ENCODE peak calls at places on chromosomes 16 and 17, in ten cellular contexts. T, V, E, C, K, H, B, J, P and X are unnamed samples.

GRCh38 chr17:53032861-53033271 is 789.9 kb upstream of the KIF2B start:
- DNase-seq in T (peak; percentile 50), V (no peak), E (peak; percentile 66), C (no peak), K (no peak), H (peak; percentile 62), B (peak; percentile 94), J (no peak), P (peak; percentile 30), X (peak; percentile 73)

GRCh38 chr17:63033142-63033541 is 67.1 kb downstream of the TANC2 start:
- DNase-seq in T (no peak), V (no peak), E (no peak), C (no peak), K (no peak), H (no peak), B (no peak), J (no peak), P (no peak), X (no peak)

GRCh38 chr17:79339311-79339710 is 264.7 kb downstream of the ENGASE start:
- DNase-seq in T (no peak), V (no peak), E (no peak), C (no peak), K (no peak), H (no peak), B (no peak), J (no peak), P (no peak), X (no peak)

GRCh38 chr17:61218438-61218837 is 181.2 kb upstream of the TBX2 start:
- DNase-seq in T (peak; percentile 13), V (no peak), E (peak; percentile 47), C (no peak), K (no peak), H (no peak), B (no peak), J (no peak), P (no peak), X (no peak)

GRCh38 chr16:56988161-56988947 is 1.0 kb upstream of the NLRC5 start:
- DNase-seq in T (no peak), V (no peak), E (no peak), C (no peak), K (no peak), H (no peak), B (no peak), J (no peak), P (no peak), X (no peak)

GRCh38 chr17:64993867-64994266 is 62.7 kb downstream of the GNA13 start:
- DNase-seq in T (no peak), V (no peak), E (no peak), C (no peak), K (no peak), H (no peak), B (no peak), J (no peak), P (no peak), X (no peak)

GRCh38 chr17:63929860-63930766 is 2.0 kb downstream of the CD79B start:
- DNase-seq in T (no peak), V (no peak), E (no peak), C (no peak), K (no peak), H (no peak), B (no peak), J (no peak), P (no peak), X (no peak)

GRCh38 chr17:21134559-21134958 is 7.8 kb downstream of the DHRS7B start:
- DNase-seq in T (no peak), V (no peak), E (no peak), C (no peak), K (no peak), H (no peak), B (no peak), J (no peak), P (no peak), X (no peak)

GRCh38 chr16:17380613-17381012 is 90.1 kb downstream of the XYLT1 start:
- DNase-seq in T (no peak), V (no peak), E (no peak), C (no peak), K (no peak), H (no peak), B (no peak), J (no peak), P (no peak), X (no peak)

GRCh38 chr16:49345829-49346228 is 27.8 kb upstream of the C16orf78 start:
- DNase-seq in T (peak; percentile 3), V (no peak), E (no peak), C (no peak), K (no peak), H (no peak), B (peak; percentile 71), J (no peak), P (peak; percentile 24), X (no peak)

GRCh38 chr16:31253642-31254045 is 6.1 kb upstream of the ITGAM start:
- DNase-seq in T (no peak), V (no peak), E (peak; percentile 7), C (peak; percentile 22), K (peak; percentile 9), H (no peak), B (peak; percentile 10), J (no peak), P (no peak), X (no peak)

GRCh38 chr16:29807426-29808218 is 1.3 kb downstream of the MAZ start:
- DNase-seq in T (peak; percentile 92), V (peak; percentile 82), E (peak; percentile 79), C (peak; percentile 92), K (peak; percentile 84), H (peak; percentile 71), B (peak; percentile 91), J (peak; percentile 74), P (peak; percentile 55), X (peak; percentile 77)

GRCh38 chr16:56625943-56626654 is 518 bp downstream of the MT1E start:
- DNase-seq in T (no peak), V (no peak), E (no peak), C (no peak), K (no peak), H (no peak), B (no peak), J (no peak), P (no peak), X (no peak)

GRCh38 chr16:30656974-30657865 is 1.0 kb upstream of the FBRS start:
- DNase-seq in T (no peak), V (no peak), E (peak; percentile 51), C (no peak), K (no peak), H (peak; percentile 41), B (no peak), J (no peak), P (no peak), X (no peak)

GRCh38 chr16:66238696-66239095 is 127.8 kb upstream of the CDH5 start:
- DNase-seq in T (no peak), V (no peak), E (no peak), C (no peak), K (no peak), H (no peak), B (no peak), J (no peak), P (no peak), X (no peak)

GRCh38 chr17:81832608-81833159 is 407 bp downstream of the MCRIP1 start:
- DNase-seq in T (peak; percentile 37), V (peak; percentile 23), E (no peak), C (peak; percentile 35), K (peak; percentile 49), H (no peak), B (no peak), J (peak; percentile 18), P (peak; percentile 24), X (no peak)

GRCh38 chr17:82231562-82232321 is 2.9 kb downstream of the SLC16A3 start:
- DNase-seq in T (no peak), V (no peak), E (no peak), C (peak; percentile 44), K (no peak), H (no peak), B (peak; percentile 57), J (no peak), P (peak; percentile 27), X (no peak)

GRCh38 chr17:58996968-58997367 is 109.7 kb downstream of the TRIM37 start:
- DNase-seq in T (no peak), V (no peak), E (no peak), C (no peak), K (no peak), H (no peak), B (no peak), J (no peak), P (no peak), X (no peak)

GRCh38 chr16:80084614-80085013 is 456.2 kb upstream of the DYNLRB2 start:
- DNase-seq in T (peak; percentile 57), V (no peak), E (peak; percentile 77), C (peak; percentile 9), K (peak; percentile 2), H (no peak), B (peak; percentile 66), J (no peak), P (no peak), X (no peak)

GRCh38 chr17:64028874-64029464 is 8.5 kb upstream of the ICAM2 start:
- DNase-seq in T (peak; percentile 51), V (peak; percentile 56), E (peak; percentile 62), C (peak; percentile 71), K (peak; percentile 69), H (no peak), B (peak; percentile 70), J (peak; percentile 52), P (peak; percentile 41), X (peak; percentile 4)

GRCh38 chr17:75683467-75684041 is 16.4 kb downstream of the SAP30BP start:
- DNase-seq in T (peak; percentile 90), V (no peak), E (peak; percentile 93), C (no peak), K (no peak), H (no peak), B (no peak), J (no peak), P (no peak), X (no peak)

GRCh38 chr17:59151007-59151406 is 4.0 kb downstream of the SKA2 start:
- DNase-seq in T (no peak), V (no peak), E (no peak), C (no peak), K (no peak), H (no peak), B (no peak), J (no peak), P (no peak), X (no peak)

GRCh38 chr16:57053206-57053605 is 39.2 kb upstream of the CPNE2 start:
- DNase-seq in T (no peak), V (no peak), E (no peak), C (no peak), K (no peak), H (no peak), B (no peak), J (no peak), P (no peak), X (no peak)

GRCh38 chr17:58520843-58521430 is 6.5 kb upstream of the MTMR4 start:
- DNase-seq in T (no peak), V (no peak), E (no peak), C (no peak), K (no peak), H (no peak), B (peak; percentile 52), J (peak; percentile 21), P (no peak), X (no peak)

GRCh38 chr17:72931163-72931562 is 161.3 kb downstream of the SLC39A11 start:
- DNase-seq in T (no peak), V (no peak), E (no peak), C (no peak), K (no peak), H (no peak), B (no peak), J (peak; percentile 40), P (no peak), X (no peak)

GRCh38 chr16:86222541-86222940 is 287.8 kb upstream of the FOXF1 start:
- DNase-seq in T (no peak), V (no peak), E (no peak), C (no peak), K (no peak), H (no peak), B (no peak), J (no peak), P (no peak), X (no peak)